ENCODE peak calls at places on chromosomes 4 and X, in seven cellular contexts. D is body of pancreas; U is kidney tubule cell; L is NCI-H2081; N is stimulated activated CD4-positive, alpha-beta T cell treated with anti-CD3 and anti-CD28 coated beads, Interleukin-2, amount 100 ng/mL, for 48 hours; M is RPMI7951; V is DMS153. W is an unnamed sample.

GRCh38 chrX:3651272-3651671 is 62.2 kb downstream of the PRKX start:
- DNase-seq in N (no peak), M (peak; percentile 13), V (no peak), U (peak; percentile 44), L (peak; percentile 11), D (no peak), W (peak; percentile 6)

GRCh38 chr4:112557676-112558411 is 41.9 kb upstream of the NEUROG2 start:
- DNase-seq in L (no peak), U (no peak), V (no peak), M (no peak), D (no peak), N (no peak), W (no peak)

GRCh38 chrX:53122013-53122412 is 28.1 kb downstream of the KANTR start:
- DNase-seq in U (no peak), D (no peak), V (no peak), L (no peak), M (no peak), N (no peak), W (no peak)

GRCh38 chrX:120732879-120733278 is 103.0 kb upstream of the C1GALT1C1 start:
- DNase-seq in N (no peak), D (no peak), L (no peak), U (no peak), V (no peak), M (no peak), W (no peak)

GRCh38 chrX:24515447-24515846 is 50.4 kb downstream of the PDK3 start:
- DNase-seq in V (no peak), D (no peak), U (no peak), M (no peak), N (no peak), L (peak; percentile 26), W (no peak)

GRCh38 chrX:17805120-17805519 is 56.0 kb downstream of the RAI2 start:
- DNase-seq in U (no peak), N (no peak), M (no peak), L (no peak), V (no peak), D (no peak), W (no peak)

GRCh38 chrX:2933125-2933900 is 4.2 kb upstream of the ARSD start:
- DNase-seq in V (peak; percentile 27), L (no peak), U (no peak), D (no peak), N (no peak), M (peak; percentile 43), W (no peak)

GRCh38 chr4:41362647-41363383 is 106.1 kb downstream of the UCHL1 start:
- DNase-seq in U (no peak), L (no peak), V (no peak), M (no peak), D (no peak), N (no peak), W (no peak)

GRCh38 chr4:186900980-186901379 is 177.3 kb upstream of the FAT1 start:
- DNase-seq in L (no peak), M (no peak), U (peak; percentile 72), D (no peak), N (no peak), V (no peak), W (no peak)

GRCh38 chr4:144597171-144597570 is 48.8 kb upstream of the HHIP start:
- DNase-seq in V (no peak), U (no peak), L (no peak), N (no peak), D (no peak), M (no peak), W (no peak)

GRCh38 chr4:115883862-115884261 is 770.4 kb upstream of the NDST4 start:
- DNase-seq in U (no peak), V (no peak), N (no peak), L (no peak), M (no peak), D (no peak), W (no peak)

GRCh38 chrX:105975382-105975781 is 63.1 kb downstream of the SERPINA7 start:
- DNase-seq in V (no peak), D (no peak), L (no peak), U (peak; percentile 33), M (no peak), N (no peak), W (no peak)

GRCh38 chrX:103782640-103783039 is 6.0 kb downstream of the PLP1 start:
- DNase-seq in U (no peak), D (no peak), L (no peak), N (no peak), M (peak; percentile 4), V (no peak), W (no peak)

GRCh38 chr4:16860506-16860905 is 37.9 kb downstream of the LDB2 start:
- DNase-seq in L (no peak), N (no peak), U (peak; percentile 79), M (no peak), V (no peak), D (no peak), W (no peak)

GRCh38 chrX:130120746-130121504 is 10.6 kb upstream of the ELF4 start:
- DNase-seq in N (peak; percentile 60), L (peak; percentile 11), D (peak; percentile 69), V (peak; percentile 37), M (peak; percentile 73), U (peak; percentile 73), W (peak; percentile 50)

GRCh38 chr4:108774809-108775530 is 12.1 kb upstream of the ETNPPL start:
- DNase-seq in M (peak; percentile 2), V (no peak), L (no peak), D (peak; percentile 86), U (peak; percentile 18), N (no peak), W (no peak)

GRCh38 chrX:152895724-152896420 is 2.0 kb upstream of the ZNF185 start:
- DNase-seq in U (peak; percentile 80), N (no peak), V (no peak), L (no peak), D (no peak), M (peak; percentile 31), W (peak; percentile 35)